ENCODE peak calls at places on chromosomes 3 and 15, in five cellular contexts. Z, B, J, W and D are unnamed samples.

GRCh38 chr3:120203016-120203415 is 82.0 kb downstream of the GPR156 start:
- DNase-seq in B (peak), W (peak), J (no peak), Z (no peak), D (no peak)

GRCh38 chr3:40546811-40547210 is 22.1 kb downstream of the ZNF621 start:
- DNase-seq in W (peak), J (no peak), B (peak), Z (no peak), D (no peak)

GRCh38 chr15:67880651-67881182 is 40.9 kb upstream of the RNU6-1 start:
- DNase-seq in Z (no peak), W (peak), J (no peak), B (no peak), D (no peak)

GRCh38 chr3:124529826-124530571 is 200.3 kb upstream of the UMPS start:
- DNase-seq in Z (no peak), W (peak), B (no peak), J (no peak), D (no peak)

GRCh38 chr3:120353463-120353862 is 4.3 kb upstream of the LRRC58 start:
- DNase-seq in B (peak), W (no peak), J (no peak), Z (no peak), D (no peak)

GRCh38 chr3:183306798-183307671 is 54.0 kb downstream of the B3GNT5 start:
- DNase-seq in J (peak), Z (no peak), B (peak), W (peak), D (peak)

GRCh38 chr3:152403632-152404066 is 134.9 kb downstream of the MBNL1 start:
- DNase-seq in W (no peak), J (peak), Z (no peak), B (peak), D (no peak)

GRCh38 chr3:64441861-64442260 is 216.6 kb upstream of the PRICKLE2 start:
- DNase-seq in J (no peak), B (peak), W (no peak), Z (no peak), D (no peak)

GRCh38 chr3:48989126-48989795 is 780 bp upstream of the P4HTM start:
- DNase-seq in B (peak), W (no peak), Z (no peak), J (no peak), D (no peak)